ENCODE peak calls at places on chromosome 6, in eight cellular contexts. L is OCI-LY7, B is psoas muscle, D is GM23338, Z is IMR-90, P is B cell, V is kidney epithelial cell, U is nephron progenitor cell. R is an unnamed sample.

GRCh38 chr6:123745877-123746276 is 57.8 kb upstream of the NKAIN2 start:
- DNase-seq in L (no peak), V (peak), P (no peak), D (no peak), Z (peak), B (no peak), U (no peak), R (no peak)

GRCh38 chr6:56526860-56527544 is 115.7 kb downstream of the DST start:
- DNase-seq in D (no peak), U (no peak), L (no peak), V (no peak), Z (peak), B (no peak), P (no peak), R (no peak)

GRCh38 chr6:113763883-113764282 is 93.3 kb upstream of the MARCKS start:
- DNase-seq in D (no peak), V (peak), L (no peak), Z (peak), B (no peak), P (no peak), U (no peak), R (no peak)

GRCh38 chr6:142760152-142760551 is 184.8 kb downstream of the HIVEP2 start:
- DNase-seq in D (no peak), P (no peak), U (no peak), Z (peak), L (no peak), V (no peak), B (no peak), R (no peak)

GRCh38 chr6:170093276-170093657 is 197.6 kb downstream of the DLL1 start:
- DNase-seq in P (no peak), V (no peak), D (no peak), B (no peak), Z (no peak), L (no peak), U (no peak), R (no peak)

GRCh38 chr6:117481278-117481925 is 1.1 kb upstream of the DCBLD1 start:
- DNase-seq in U (peak), L (no peak), B (no peak), P (no peak), D (peak), V (no peak), Z (no peak), R (no peak)

GRCh38 chr6:90294989-90295853 is 1.4 kb downstream of the BACH2 start:
- DNase-seq in V (no peak), B (peak), D (peak), L (peak), U (peak), Z (peak), P (peak), R (no peak)

GRCh38 chr6:157667211-157668033 is 155.6 kb upstream of the SNX9 start:
- DNase-seq in U (peak), D (peak), Z (peak), P (peak), B (no peak), L (peak), V (no peak), R (no peak)

GRCh38 chr6:88919032-88919431 is 44.4 kb downstream of the RNGTT start:
- DNase-seq in L (peak), B (no peak), U (no peak), P (no peak), V (no peak), D (no peak), Z (no peak), R (no peak)

GRCh38 chr6:124669713-124670480 is 292.3 kb upstream of the RNF217 start:
- DNase-seq in Z (no peak), U (no peak), B (no peak), P (no peak), D (no peak), V (no peak), L (no peak), R (no peak)

GRCh38 chr6:16401868-16402267 is 163.5 kb downstream of the GMPR start:
- DNase-seq in P (no peak), B (no peak), U (no peak), L (no peak), V (no peak), Z (no peak), D (no peak), R (no peak)

GRCh38 chr6:142121342-142121741 is 11.4 kb upstream of the GJE1 start:
- DNase-seq in L (no peak), B (no peak), V (no peak), D (no peak), Z (no peak), U (no peak), P (no peak), R (no peak)

GRCh38 chr6:118649918-118650499 is 1.4 kb downstream of the CEP85L start:
- DNase-seq in V (no peak), B (no peak), D (no peak), L (no peak), U (no peak), P (no peak), Z (no peak), R (no peak)

GRCh38 chr6:118648866-118649554 is 2.4 kb downstream of the CEP85L start:
- DNase-seq in V (no peak), P (no peak), D (no peak), L (no peak), Z (peak), B (no peak), U (no peak), R (no peak)

GRCh38 chr6:118651282-118652050 is at the start of gene CEP85L:
- DNase-seq in L (peak), D (peak), Z (peak), U (peak), B (peak), V (peak), P (peak), R (peak)

GRCh38 chr6:118652051-118652699 is 784 bp upstream of the CEP85L start:
- DNase-seq in B (no peak), P (no peak), D (peak), V (no peak), Z (no peak), U (no peak), L (peak), R (no peak)

DNA sequence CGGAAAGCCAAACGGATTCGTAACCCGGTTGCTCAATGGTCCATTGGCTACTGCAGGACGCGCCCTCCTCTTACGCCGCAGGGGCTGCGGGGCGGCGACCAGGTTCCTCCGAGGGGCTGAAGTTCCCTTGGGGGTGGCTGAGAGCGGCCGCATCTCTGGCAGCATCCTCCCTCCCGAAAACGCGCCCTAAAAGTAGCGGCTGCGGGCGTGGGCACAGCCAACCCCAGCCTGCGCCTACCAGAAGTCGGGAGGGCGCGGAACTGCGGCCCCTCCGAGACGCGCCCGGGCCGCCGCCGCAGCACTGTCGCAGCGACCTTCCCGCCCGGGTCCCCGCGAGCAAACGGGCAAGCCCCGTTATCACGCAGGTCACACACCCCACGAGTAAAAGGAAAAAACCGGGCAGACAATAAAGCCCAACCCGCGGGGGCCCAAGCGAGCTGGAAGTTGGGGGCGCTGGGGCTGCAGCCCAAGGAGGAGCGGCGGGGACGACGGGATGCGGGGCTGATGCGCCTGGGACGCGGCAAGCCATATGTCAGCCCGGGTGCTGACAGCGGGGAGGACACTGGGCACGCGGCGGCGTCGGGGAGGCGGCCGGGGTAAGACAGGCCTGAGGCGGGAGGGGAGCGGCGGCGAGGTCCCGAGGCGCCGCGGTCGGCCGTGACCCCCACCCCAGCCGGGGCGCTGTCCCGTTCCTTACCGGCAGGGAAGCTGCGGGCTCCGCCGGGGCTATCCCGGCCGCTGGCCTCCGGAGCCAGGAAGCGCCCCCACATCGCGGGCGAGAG is 700 bp downstream of the CEP85L start:
- DNase-seq in P (no peak), B (peak), V (no peak), L (peak), U (peak), D (peak), Z (peak), R (no peak)
- TF ChIP-seq CTCF in P (peak), B (peak), V (no peak), L (peak), U (no peak), D (no peak), Z (no peak), R (no peak)

DNA sequence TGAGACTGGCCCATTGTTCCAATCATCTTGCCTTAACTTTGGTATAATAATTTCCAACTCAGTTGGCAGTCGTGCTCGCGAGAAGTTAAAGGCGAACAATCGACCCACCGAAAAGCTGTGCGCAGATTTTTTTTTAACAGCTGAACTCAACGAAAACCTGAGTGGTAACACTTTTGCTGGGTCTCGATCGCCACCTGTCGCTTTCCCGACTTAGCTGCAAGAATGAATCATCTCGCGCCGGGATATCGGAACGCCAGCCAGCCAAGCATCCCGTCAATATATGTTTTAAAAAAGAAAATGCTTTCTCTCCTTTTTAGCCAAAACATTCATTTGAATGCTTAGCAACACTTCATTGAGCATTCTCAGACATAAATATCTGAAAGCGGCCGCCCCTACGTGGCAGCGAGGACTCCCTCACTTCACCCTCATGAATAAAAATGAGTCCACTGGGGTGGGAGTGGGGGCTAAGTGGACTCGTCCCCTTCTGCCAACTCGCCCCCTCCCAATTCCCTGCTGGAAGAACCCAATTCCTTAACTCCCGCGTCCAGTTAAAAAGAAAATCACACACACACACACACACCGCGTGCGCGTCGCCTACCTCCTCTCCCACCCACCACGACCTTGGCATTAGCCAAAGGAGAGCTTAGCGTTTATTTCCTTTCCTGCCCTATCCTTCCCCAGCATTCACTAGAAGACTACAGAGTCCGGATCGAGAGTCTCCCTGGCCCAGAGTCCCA is 1.5 kb downstream of the COL12A1 start:
- DNase-seq in V (no peak), Z (peak), L (no peak), D (peak), P (no peak), B (peak), U (peak), R (peak)
- TF ChIP-seq CTCF in V (peak), Z (peak), L (no peak), D (peak), P (peak), B (peak), U (peak), R (peak)

DNA sequence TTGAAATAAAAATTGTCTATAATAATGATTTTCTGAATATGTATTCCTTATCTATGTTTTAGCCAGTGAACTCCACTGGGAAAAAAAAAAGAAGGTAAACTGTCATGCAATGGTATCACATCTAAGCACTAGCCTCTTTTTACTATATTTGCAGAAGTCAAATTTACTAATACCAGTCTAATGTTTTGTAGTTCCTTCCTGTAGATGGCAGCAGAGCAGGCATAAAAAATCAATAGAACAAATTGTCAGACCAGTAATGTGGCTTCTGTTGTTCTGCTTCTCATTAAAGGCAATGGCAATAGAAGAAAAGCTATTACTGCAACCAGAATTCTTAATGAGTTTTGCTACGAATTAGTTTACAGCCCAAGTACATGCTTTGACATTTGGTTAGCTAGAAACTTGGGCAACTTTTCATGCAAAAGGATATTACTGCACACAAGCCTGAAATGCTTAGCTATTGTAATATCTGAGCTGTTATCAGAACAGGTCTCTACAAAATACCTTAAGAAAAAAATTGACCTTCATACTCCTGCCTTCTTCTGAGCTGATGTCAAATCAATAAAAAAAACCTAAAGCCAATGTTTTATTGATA is 476.9 kb downstream of the KHDRBS2 start:
- DNase-seq in Z (no peak), V (no peak), P (no peak), B (no peak), U (peak), L (peak), D (peak), R (no peak)
- TF ChIP-seq CTCF in Z (peak), V (peak), P (peak), B (peak), U (peak), L (peak), D (peak), R (peak)

GRCh38 chr6:63872233-63872632 is 236.6 kb downstream of the PHF3 start:
- DNase-seq in B (no peak), U (no peak), P (no peak), Z (no peak), V (no peak), L (no peak), D (no peak), R (no peak)
- TF ChIP-seq CTCF in B (no peak), U (no peak), P (no peak), Z (no peak), V (no peak), L (no peak), D (no peak), R (no peak)

DNA sequence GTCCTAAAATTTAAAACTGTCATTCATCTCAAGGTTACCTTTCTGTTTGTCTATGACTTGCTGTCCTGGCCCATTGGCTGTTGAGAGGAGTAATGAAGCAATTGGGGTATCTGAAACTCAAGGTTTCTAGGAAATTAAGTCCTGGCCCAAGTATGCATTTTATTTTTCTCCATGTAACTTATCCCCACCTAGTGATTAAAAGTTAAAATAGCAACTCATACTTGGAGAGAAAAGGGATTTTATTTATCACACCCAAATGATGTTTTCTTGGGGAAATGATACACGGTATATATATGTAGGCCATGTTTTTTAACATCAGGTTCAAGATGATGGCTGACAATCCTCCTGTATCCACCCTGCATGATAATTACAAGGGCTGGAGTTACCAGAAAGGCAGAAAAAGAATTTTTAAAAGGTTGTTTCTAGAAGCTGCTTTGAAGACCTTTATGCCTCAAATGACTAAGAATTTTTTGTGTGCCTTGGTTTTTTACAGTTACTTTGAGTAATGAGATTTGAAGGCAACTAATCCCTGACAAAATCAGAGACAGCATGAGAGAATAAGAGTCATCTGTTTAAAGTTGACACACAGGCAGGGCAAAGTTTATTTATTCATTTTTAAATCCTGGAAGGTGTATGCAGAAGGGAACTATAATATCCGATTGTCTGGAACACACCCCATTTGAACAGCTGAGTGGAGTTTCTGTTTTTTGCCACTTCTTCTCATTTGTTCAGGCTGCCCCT is 28.9 kb upstream of the C6orf58 start:
- DNase-seq in Z (peak), P (no peak), L (no peak), B (no peak), V (no peak), D (peak), U (no peak), R (no peak)
- TF ChIP-seq CTCF in Z (peak), P (no peak), L (peak), B (no peak), V (peak), D (no peak), U (no peak), R (peak)

GRCh38 chr6:26021350-26022165 is 59.0 kb downstream of the TRIM38 start:
- DNase-seq in D (peak), P (peak), B (peak), V (no peak), L (peak), U (peak), Z (peak), R (peak)
- TF ChIP-seq CTCF in D (no peak), P (no peak), B (no peak), V (no peak), L (no peak), U (no peak), Z (no peak), R (no peak)

GRCh38 chr6:84772428-84773132 is 8.2 kb upstream of the TBX18 start:
- DNase-seq in V (no peak), D (peak), Z (no peak), P (no peak), L (no peak), B (no peak), U (peak), R (no peak)

GRCh38 chr6:84776392-84776791 is 12.0 kb upstream of the TBX18 start:
- DNase-seq in L (no peak), D (no peak), P (no peak), U (no peak), B (no peak), V (no peak), Z (no peak), R (no peak)

GRCh38 chr6:84773133-84773430 is 8.7 kb upstream of the TBX18 start:
- DNase-seq in B (no peak), P (no peak), D (peak), U (no peak), L (no peak), Z (no peak), V (no peak), R (no peak)

GRCh38 chr6:84773431-84774173 is 9.2 kb upstream of the TBX18 start:
- DNase-seq in P (no peak), B (peak), U (peak), V (no peak), L (no peak), D (peak), Z (no peak), R (no peak)

GRCh38 chr6:84774174-84775158 is 10.1 kb upstream of the TBX18 start:
- DNase-seq in P (no peak), D (peak), U (peak), Z (no peak), V (no peak), B (peak), L (no peak), R (no peak)
- TF ChIP-seq CTCF in P (no peak), D (peak), U (peak), Z (peak), V (peak), B (peak), L (no peak), R (peak)

DNA sequence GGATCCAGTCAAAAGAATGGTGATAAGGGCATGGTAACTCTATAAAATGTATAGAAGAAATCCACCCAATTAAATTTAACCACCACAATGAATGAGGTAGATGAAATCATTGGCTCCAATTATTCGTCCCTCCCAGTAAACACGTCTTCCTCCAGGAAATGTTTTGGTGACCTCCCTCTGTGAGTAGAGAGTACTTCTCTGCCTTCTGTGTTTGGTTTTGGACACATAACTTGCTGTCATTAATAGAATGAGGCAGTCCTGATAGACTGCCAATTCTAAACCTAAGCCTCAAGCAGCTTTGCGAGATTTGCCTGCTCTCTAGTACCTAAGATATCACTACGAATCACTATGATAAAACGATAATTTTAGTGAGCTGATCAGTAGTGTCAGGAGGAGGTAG is 632.8 kb downstream of the HDGFL1 start:
- DNase-seq in U (no peak), D (no peak), Z (no peak), B (no peak), L (no peak), P (no peak), V (no peak), R (no peak)
- TF ChIP-seq CTCF in U (no peak), D (no peak), Z (no peak), B (no peak), L (no peak), P (no peak), V (no peak), R (no peak)

GRCh38 chr6:31797607-31798006 is 2.1 kb upstream of the VARS1 start:
- DNase-seq in B (no peak), U (no peak), L (peak), D (no peak), V (no peak), P (peak), Z (no peak), R (no peak)

GRCh38 chr6:31794866-31795615 is 511 bp downstream of the VARS1 start:
- DNase-seq in U (peak), D (peak), B (no peak), V (no peak), Z (no peak), L (no peak), P (no peak), R (no peak)

GRCh38 chr6:31794294-31794865 is 1.2 kb downstream of the VARS1 start:
- DNase-seq in L (peak), V (no peak), P (no peak), D (peak), U (no peak), Z (peak), B (no peak), R (no peak)

GRCh38 chr6:31796993-31797385 is 1.4 kb upstream of the VARS1 start:
- DNase-seq in Z (no peak), B (no peak), D (no peak), V (no peak), U (no peak), L (no peak), P (no peak), R (no peak)

DNA sequence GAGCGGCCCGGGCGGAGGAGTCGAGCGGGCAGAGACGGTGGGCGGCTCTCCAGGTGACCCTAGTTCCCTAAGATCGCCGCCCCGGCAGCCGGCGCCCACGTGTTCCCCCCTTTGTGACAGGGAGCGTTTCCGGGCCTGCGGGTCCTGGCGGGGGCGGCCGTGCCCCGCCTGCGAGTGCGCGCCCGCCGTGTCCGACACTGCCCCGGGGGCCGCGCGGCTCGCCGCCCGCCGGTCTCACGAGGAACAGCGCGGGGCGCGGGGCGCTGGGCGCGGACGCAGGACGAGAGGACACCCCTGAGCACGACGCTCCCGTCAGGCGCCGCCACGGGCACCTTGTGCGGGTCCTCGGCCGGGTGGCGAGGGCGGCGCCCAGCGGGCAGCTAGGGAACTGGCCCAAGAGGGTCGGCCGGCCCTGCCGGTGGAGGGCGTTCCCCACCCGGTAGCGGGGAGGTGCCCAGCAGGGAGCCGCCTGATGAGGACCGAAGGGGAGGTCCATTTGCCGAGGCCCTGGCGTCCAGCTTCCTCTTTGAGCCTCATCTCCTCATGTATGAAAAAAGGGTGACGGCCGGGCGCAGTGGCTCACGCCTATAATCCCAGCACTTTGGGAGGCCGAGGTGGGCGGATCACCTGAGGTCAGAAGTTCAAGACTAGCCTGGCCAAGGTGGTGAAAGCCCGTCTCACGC is at the start of gene VARS1:
- DNase-seq in U (peak), Z (peak), L (peak), B (peak), V (no peak), P (peak), D (peak), R (peak)
- TF ChIP-seq CTCF in U (peak), Z (peak), L (peak), B (peak), V (peak), P (peak), D (peak), R (peak)